ENCODE peak calls at places on chromosomes 11 and 22, in six cellular contexts. Y is IMR-90; M is breast epithelium; Z is CD4-positive, CD25-positive, alpha-beta regulatory T cell; O is stomach; U is heart right ventricle. R is an unnamed sample. For H3K9me3, the result is how much of the 10 kb centered on the place peaks cover.

GRCh38 chr11:77506857-77507256 is 33.0 kb upstream of the PAK1 start:
- DNase-seq in M (no peak), U (no peak), Z (no peak), Y (no peak), O (no peak), R (peak)

GRCh38 chr11:109933126-109933525 is 160.1 kb upstream of the ZC3H12C start:
- DNase-seq in U (no peak), Y (peak), Z (no peak), O (no peak), M (no peak), R (no peak)

GRCh38 chr22:30015846-30016245 is 64.4 kb upstream of the HORMAD2 start:
- DNase-seq in M (no peak), O (no peak), U (no peak), Z (no peak), Y (peak), R (no peak)

GRCh38 chr11:126925321-126926093 is 75.1 kb downstream of the KIRREL3 start:
- DNase-seq in M (no peak), Z (no peak), O (no peak), Y (peak), U (no peak), R (no peak)

GRCh38 chr22:24112188-24112587 is 69.1 kb upstream of the SUSD2 start:
- DNase-seq in O (no peak), M (no peak), Y (peak), Z (no peak), U (no peak), R (no peak)

GRCh38 chr11:91081440-91082088 is 858.7 kb upstream of the CHORDC1 start:
- DNase-seq in Z (no peak), M (no peak), Y (peak), O (no peak), U (peak), R (no peak)

GRCh38 chr11:64613648-64614047 is 22.6 kb downstream of the SLC22A12 start:
- DNase-seq in O (no peak), Z (no peak), U (no peak), Y (no peak), M (no peak), R (no peak)

GRCh38 chr11:43825217-43825816 is 55.3 kb upstream of the ALKBH3 start:
- DNase-seq in U (no peak), Z (no peak), Y (peak), M (no peak), O (no peak), R (no peak)

GRCh38 chr11:86811637-86812321 is 11.4 kb downstream of the PRSS23 start:
- DNase-seq in Z (no peak), M (no peak), O (peak), Y (peak), U (no peak), R (no peak)

GRCh38 chr11:73996161-73996747 is 12.6 kb downstream of the UCP3 start:
- DNase-seq in U (no peak), O (no peak), Z (no peak), Y (no peak), M (no peak), R (peak)

GRCh38 chr11:21654091-21654490 is 538.8 kb upstream of the ANO5 start:
- DNase-seq in Y (no peak), O (no peak), Z (no peak), U (no peak), M (no peak), R (no peak)

GRCh38 chr11:129734654-129735053 is 81.0 kb upstream of the TMEM45B start:
- DNase-seq in U (no peak), Z (no peak), Y (no peak), O (no peak), M (no peak), R (no peak)

GRCh38 chr22:19611590-19611989 is 87.4 kb upstream of the CLDN5 start:
- DNase-seq in O (no peak), U (no peak), Y (no peak), Z (no peak), M (no peak), R (no peak)

GRCh38 chr11:70158201-70158600 is 44.9 kb upstream of the FADD start:
- DNase-seq in Y (peak), Z (no peak), M (no peak), O (no peak), U (no peak), R (no peak)

GRCh38 chr11:69640260-69640994 is 529 bp upstream of the CCND1 start:
- DNase-seq in Z (no peak), U (no peak), M (no peak), Y (no peak), O (peak), R (peak)

GRCh38 chr11:131819845-131820244 is 449.4 kb downstream of the NTM start:
- DNase-seq in Z (no peak), O (no peak), U (no peak), M (no peak), Y (no peak), R (no peak)

GRCh38 chr11:105610796-105611361 is 1.0 kb downstream of the GRIA4 start:
- DNase-seq in M (no peak), Z (no peak), O (no peak), U (no peak), Y (no peak), R (no peak)

GRCh38 chr22:45472426-45472825 is 30.3 kb upstream of the FBLN1 start:
- DNase-seq in Z (no peak), O (no peak), M (no peak), Y (no peak), U (no peak), R (no peak)

GRCh38 chr11:119155733-119156492 is 7.1 kb downstream of the ABCG4 start:
- DNase-seq in O (no peak), M (no peak), U (no peak), Y (no peak), Z (no peak), R (peak)

GRCh38 chr11:123159146-123159857 is 35.7 kb downstream of the CLMP start:
- DNase-seq in M (no peak), O (no peak), Y (peak), Z (no peak), U (no peak), R (no peak)

GRCh38 chr11:74754507-74755255 is 6.0 kb downstream of the RNF169 start:
- DNase-seq in O (no peak), Z (no peak), Y (peak), M (no peak), U (no peak), R (no peak)

GRCh38 chr11:112012877-112013276 is 12.3 kb upstream of the DLAT start:
- DNase-seq in M (no peak), O (no peak), Z (no peak), Y (peak), U (no peak), R (no peak)

GRCh38 chr11:108973402-108974119 is 308.7 kb downstream of the DDX10 start:
- DNase-seq in M (no peak), U (no peak), Y (peak), Z (no peak), O (no peak), R (no peak)

GRCh38 chr11:32116668-32117067 is 25.8 kb downstream of the RCN1 start:
- DNase-seq in Z (no peak), U (no peak), Y (no peak), O (no peak), M (no peak), R (no peak)

GRCh38 chr11:84855846-84856245 is 771.3 kb downstream of the DLG2 start:
- DNase-seq in Y (peak), O (no peak), M (no peak), U (no peak), Z (no peak), R (no peak)

GRCh38 chr11:100670140-100670539 is 16.9 kb upstream of the ARHGAP42 start:
- DNase-seq in Z (no peak), O (no peak), M (no peak), U (no peak), Y (no peak), R (no peak)

GRCh38 chr11:2449548-2450320 is 4.9 kb downstream of the KCNQ1 start:
- DNase-seq in M (no peak), Y (no peak), U (no peak), O (no peak), Z (no peak), R (no peak)

GRCh38 chr11:17906436-17906835 is 106.4 kb downstream of the SERGEF start:
- DNase-seq in M (peak), U (no peak), O (no peak), Y (no peak), Z (no peak), R (no peak)

GRCh38 chr11:19800162-19800561 is 87.5 kb downstream of the NAV2 start:
- DNase-seq in Z (no peak), O (no peak), Y (no peak), U (no peak), M (no peak), R (no peak)

GRCh38 chr11:62880231-62880802 is 379 bp upstream of the SLC3A2 start:
- DNase-seq in O (no peak), Y (peak), Z (no peak), M (peak), U (no peak), R (no peak)

GRCh38 chr11:85170184-85170583 is 457.0 kb downstream of the DLG2 start:
- DNase-seq in M (no peak), Y (peak), Z (no peak), U (no peak), O (no peak), R (no peak)

GRCh38 chr11:131546218-131546895 is 175.9 kb downstream of the NTM start:
- DNase-seq in U (no peak), Z (no peak), M (no peak), Y (no peak), O (no peak), R (no peak)

GRCh38 chr22:39631857-39632256 is 61.3 kb downstream of the CACNA1I start:
- DNase-seq in U (no peak), M (no peak), O (no peak), Z (no peak), Y (no peak), R (no peak)

GRCh38 chr22:49594078-49594477 is 233.6 kb downstream of the BRD1 start:
- DNase-seq in U (no peak), Y (no peak), Z (no peak), M (peak), O (no peak), R (peak)

GRCh38 chr22:49592780-49593501 is 234.7 kb downstream of the BRD1 start:
- DNase-seq in Z (no peak), Y (no peak), M (no peak), O (no peak), U (no peak), R (peak)

GRCh38 chr22:49597428-49598039 is 230.1 kb downstream of the BRD1 start:
- DNase-seq in U (no peak), Y (no peak), M (no peak), Z (no peak), O (no peak), R (no peak)

GRCh38 chr22:49593509-49593908 is 234.2 kb downstream of the BRD1 start:
- DNase-seq in M (no peak), Y (no peak), O (no peak), Z (no peak), U (no peak), R (peak)

DNA sequence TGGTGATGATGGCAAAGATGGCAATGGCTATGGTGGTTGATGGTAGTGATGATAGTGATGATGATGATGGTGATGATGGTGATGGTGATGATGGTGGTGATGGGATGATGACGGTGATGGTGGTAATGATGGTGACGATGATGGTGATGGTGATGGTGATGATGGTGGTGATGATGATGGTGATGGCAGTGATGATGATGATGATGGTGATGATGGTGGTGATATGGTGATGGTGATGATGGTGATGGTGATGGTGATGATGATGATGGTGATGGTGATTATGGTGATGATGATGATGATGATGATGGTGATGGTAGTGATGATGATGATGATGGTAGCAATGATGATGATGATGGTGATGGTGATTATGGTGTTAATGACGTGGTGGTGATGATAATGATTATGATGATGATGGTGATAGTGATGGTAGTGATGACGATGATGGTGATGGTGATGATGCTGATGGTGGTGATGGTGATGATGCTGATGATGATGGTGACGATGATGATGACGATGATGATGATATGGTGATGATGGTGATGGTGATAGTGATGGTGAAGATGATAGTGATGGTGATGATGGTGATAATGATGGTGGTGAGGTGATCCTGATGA is 232.1 kb downstream of the BRD1 start:
- DNase-seq in M (no peak), Z (no peak), O (no peak), Y (no peak), U (no peak), R (no peak)
- H3K9me3 ChIP-seq in M (under half), Z (under half), O (under half), Y (half or more), U (under half), R (under half)

DNA sequence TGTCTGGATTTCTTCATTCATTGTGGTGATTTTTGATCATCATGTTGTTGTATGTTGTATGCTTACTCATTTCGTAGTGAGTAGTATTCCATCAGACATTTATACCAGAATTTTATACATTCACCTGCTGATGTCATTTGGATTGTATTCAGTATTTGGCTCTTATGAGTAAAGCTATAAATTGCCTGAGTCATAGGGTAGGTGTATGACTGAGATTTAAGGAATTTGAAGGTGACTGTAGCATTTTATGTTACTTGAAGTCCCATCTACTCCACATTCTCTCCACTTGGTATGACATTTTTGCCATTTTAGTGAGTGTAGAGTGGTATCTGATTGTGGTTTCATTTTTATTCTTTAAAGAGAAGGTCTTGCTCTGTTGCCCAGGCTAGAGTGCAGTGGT is 548.2 kb downstream of the TBC1D22A start:
- DNase-seq in O (no peak), U (no peak), M (no peak), Y (peak), Z (no peak), R (no peak)
- H3K9me3 ChIP-seq in O (under half), U (under half), M (under half), Y (under half), Z (under half), R (under half)

DNA sequence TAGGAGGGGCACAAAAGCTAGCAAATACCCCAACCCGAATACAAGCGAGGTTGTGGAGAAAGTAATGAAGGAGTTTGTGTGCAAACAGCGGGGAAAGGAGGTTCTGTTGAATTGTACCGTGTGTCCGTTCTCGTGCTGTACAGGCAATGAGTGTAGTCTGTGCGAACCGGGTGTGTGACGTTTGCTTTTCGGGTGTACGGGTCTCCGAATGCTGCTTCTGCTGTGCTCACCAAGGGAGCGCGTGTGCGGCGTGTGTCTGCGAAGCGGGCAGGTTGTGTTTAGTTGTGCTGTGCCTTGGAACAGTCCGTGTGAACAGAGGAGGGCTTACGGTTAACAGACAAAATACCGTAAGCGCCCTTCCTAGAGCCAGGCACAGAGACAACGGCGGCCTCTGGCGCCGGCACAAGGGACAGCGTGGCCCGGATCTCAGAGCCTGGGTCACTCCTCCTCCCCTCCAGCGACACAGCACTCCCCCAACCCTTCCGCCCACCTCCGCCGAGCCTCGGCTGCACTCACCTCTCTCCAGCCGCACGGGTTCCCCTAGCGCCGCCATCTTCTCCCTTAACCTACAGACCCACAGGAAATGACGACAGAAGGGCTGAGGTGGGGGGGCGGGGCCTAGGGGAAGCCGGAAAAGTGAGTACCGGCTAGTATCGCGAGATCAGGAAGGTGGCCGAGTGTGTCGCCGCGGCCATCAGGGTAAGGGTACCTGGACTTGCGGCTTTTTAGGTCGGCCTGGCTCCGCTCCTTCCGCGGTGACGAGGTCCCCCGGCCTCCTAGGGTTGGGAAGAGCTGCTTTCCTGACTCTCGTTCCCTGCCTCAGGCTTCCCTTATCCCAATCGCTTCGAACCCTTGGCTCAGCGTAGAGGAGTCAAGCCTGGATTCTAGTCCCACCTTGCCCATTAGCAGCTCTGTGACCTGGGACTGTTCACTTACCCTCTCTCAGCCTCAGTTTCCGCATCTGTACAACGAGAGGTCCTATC is at the start of gene LIN7C:
- DNase-seq in M (peak), O (peak), Z (peak), Y (peak), U (peak), R (peak)
- H3K9me3 ChIP-seq in M (under half), O (under half), Z (under half), Y (under half), U (under half), R (under half)

GRCh38 chr22:48580481-48580970 is 1247.1 kb downstream of the BRD1 start:
- DNase-seq in Z (no peak), Y (no peak), U (no peak), M (no peak), O (no peak), R (no peak)
- H3K9me3 ChIP-seq in Z (under half), Y (under half), U (under half), M (under half), O (under half), R (under half)

GRCh38 chr11:72950685-72951084 is 136.5 kb downstream of the ATG16L2 start:
- DNase-seq in Z (no peak), Y (no peak), O (no peak), M (no peak), U (no peak), R (no peak)

GRCh38 chr11:72953631-72954030 is 139.4 kb downstream of the ATG16L2 start:
- DNase-seq in U (no peak), M (no peak), Y (no peak), Z (no peak), O (no peak), R (no peak)

GRCh38 chr11:72954860-72955259 is 140.6 kb downstream of the ATG16L2 start:
- DNase-seq in U (peak), Y (no peak), M (no peak), O (no peak), Z (no peak), R (no peak)

GRCh38 chr11:72951193-72951592 is 137.0 kb downstream of the ATG16L2 start:
- DNase-seq in O (no peak), M (no peak), U (no peak), Y (peak), Z (no peak), R (no peak)

DNA sequence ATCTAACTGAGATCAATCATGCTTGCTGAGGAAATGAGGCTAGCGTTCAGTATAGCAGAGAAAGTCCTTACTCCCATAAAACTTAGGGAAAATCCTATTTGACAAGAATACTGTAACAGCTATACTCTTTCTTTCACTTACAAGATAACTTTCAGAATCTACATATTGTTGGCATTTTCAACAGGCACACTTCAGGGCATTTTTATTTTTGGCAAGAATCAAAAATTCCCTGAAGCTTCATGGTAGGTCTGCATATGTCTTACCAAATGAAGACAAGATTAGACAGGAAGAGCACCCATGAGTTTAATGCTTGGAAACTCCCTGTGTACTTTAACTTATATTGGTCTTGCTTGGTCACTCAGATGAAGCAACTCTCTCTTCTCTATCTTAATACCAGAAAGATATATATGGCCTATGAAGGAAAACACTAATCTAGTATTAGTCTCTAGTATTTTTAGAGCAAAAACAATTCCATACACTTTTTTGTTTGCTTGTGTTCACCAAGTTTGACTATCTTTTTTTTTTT is 137.7 kb downstream of the ATG16L2 start:
- DNase-seq in M (no peak), O (no peak), Y (no peak), Z (no peak), U (no peak), R (no peak)
- H3K9me3 ChIP-seq in M (under half), O (under half), Y (under half), Z (under half), U (under half), R (under half)

GRCh38 chr22:48609279-48609865 is 1218.3 kb downstream of the BRD1 start:
- DNase-seq in Y (no peak), U (no peak), Z (no peak), M (no peak), O (no peak), R (no peak)
- H3K9me3 ChIP-seq in Y (half or more), U (under half), Z (under half), M (under half), O (under half), R (under half)

GRCh38 chr22:47294222-47294532 is 531.7 kb downstream of the TBC1D22A start:
- DNase-seq in Y (peak), O (peak), M (peak), U (no peak), Z (no peak), R (no peak)

GRCh38 chr22:47293368-47294221 is 531.1 kb downstream of the TBC1D22A start:
- DNase-seq in M (peak), O (no peak), U (no peak), Z (no peak), Y (no peak), R (no peak)

GRCh38 chr22:47295226-47295901 is 532.9 kb downstream of the TBC1D22A start:
- DNase-seq in O (peak), Z (no peak), M (no peak), Y (no peak), U (no peak), R (no peak)

GRCh38 chr22:47295982-47296381 is 533.5 kb downstream of the TBC1D22A start:
- DNase-seq in Y (no peak), U (no peak), M (peak), Z (no peak), O (peak), R (no peak)

DNA sequence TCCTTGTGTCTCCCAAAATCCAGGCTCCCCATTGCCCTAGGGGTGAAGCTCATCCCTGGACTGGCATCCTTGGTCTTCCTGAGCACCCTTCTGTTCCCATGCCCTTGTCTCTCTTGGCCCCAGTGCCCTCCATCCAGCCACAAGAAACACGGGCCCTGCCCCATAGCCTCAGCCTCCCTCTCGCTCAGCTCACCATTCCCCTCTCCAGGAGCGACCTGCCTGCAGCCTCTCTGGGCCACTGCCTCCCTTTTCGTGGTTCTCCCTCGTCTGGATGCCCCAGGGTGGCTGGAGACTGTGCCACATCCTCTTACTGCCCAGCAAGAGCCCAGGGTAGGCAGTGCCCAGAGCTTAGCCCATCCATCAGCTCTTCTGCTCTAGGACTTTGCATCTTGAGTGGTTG is 532.1 kb downstream of the TBC1D22A start:
- DNase-seq in U (no peak), Y (no peak), M (no peak), Z (no peak), O (no peak), R (no peak)
- H3K9me3 ChIP-seq in U (under half), Y (under half), M (under half), Z (under half), O (under half), R (under half)